ENCODE peak calls at places on chromosomes 1 and 21, in four cellular contexts. One of them, this sample, is unnamed.

GRCh38 chr21:32083175-32083574 is 195.7 kb downstream of the MIS18A start:
- DNase-seq in foreskin fibroblast: no peak
- DNase-seq in stromal cell of bone marrow: no peak
- DNase-seq in NCI-H345: peak
- DNase-seq in this sample: peak

GRCh38 chr1:146036990-146037646 is 15.6 kb upstream of the HJV start:
- DNase-seq in foreskin fibroblast: peak
- DNase-seq in stromal cell of bone marrow: peak
- DNase-seq in NCI-H345: peak
- DNase-seq in this sample: peak

GRCh38 chr1:67583462-67583950 is 101.5 kb upstream of the GADD45A start:
- DNase-seq in foreskin fibroblast: no peak
- DNase-seq in stromal cell of bone marrow: peak
- DNase-seq in NCI-H345: no peak
- DNase-seq in this sample: no peak

GRCh38 chr21:39456665-39457064 is 4.9 kb downstream of the SH3BGR start:
- DNase-seq in foreskin fibroblast: no peak
- DNase-seq in stromal cell of bone marrow: no peak
- DNase-seq in NCI-H345: no peak
- DNase-seq in this sample: no peak

GRCh38 chr1:38308780-38309179 is 262.2 kb upstream of the POU3F1 start:
- DNase-seq in foreskin fibroblast: no peak
- DNase-seq in stromal cell of bone marrow: no peak
- DNase-seq in NCI-H345: peak
- DNase-seq in this sample: no peak

GRCh38 chr1:74728736-74729135 is 4.1 kb downstream of the CRYZ start:
- DNase-seq in foreskin fibroblast: peak
- DNase-seq in stromal cell of bone marrow: no peak
- DNase-seq in NCI-H345: no peak
- DNase-seq in this sample: no peak

GRCh38 chr1:194300776-194301175 is 1114.4 kb upstream of the B3GALT2 start:
- DNase-seq in foreskin fibroblast: no peak
- DNase-seq in stromal cell of bone marrow: no peak
- DNase-seq in NCI-H345: no peak
- DNase-seq in this sample: no peak

GRCh38 chr1:233664254-233664653 is 50.3 kb downstream of the KCNK1 start:
- DNase-seq in foreskin fibroblast: no peak
- DNase-seq in stromal cell of bone marrow: no peak
- DNase-seq in NCI-H345: no peak
- DNase-seq in this sample: no peak

GRCh38 chr1:43251024-43251423 is 18.8 kb upstream of the TMEM125 start:
- DNase-seq in foreskin fibroblast: no peak
- DNase-seq in stromal cell of bone marrow: no peak
- DNase-seq in NCI-H345: no peak
- DNase-seq in this sample: no peak

GRCh38 chr1:174215766-174216165 is 56.4 kb downstream of the RABGAP1L start:
- DNase-seq in foreskin fibroblast: no peak
- DNase-seq in stromal cell of bone marrow: no peak
- DNase-seq in NCI-H345: no peak
- DNase-seq in this sample: no peak

GRCh38 chr21:46056450-46056903 is 41.4 kb upstream of the COL6A2 start:
- DNase-seq in foreskin fibroblast: peak
- DNase-seq in stromal cell of bone marrow: peak
- DNase-seq in NCI-H345: no peak
- DNase-seq in this sample: no peak

GRCh38 chr1:147800852-147801251 is 40.5 kb upstream of the GJA5 start:
- DNase-seq in foreskin fibroblast: no peak
- DNase-seq in stromal cell of bone marrow: no peak
- DNase-seq in NCI-H345: no peak
- DNase-seq in this sample: no peak

GRCh38 chr21:25039461-25040380 is 567.6 kb downstream of the MRPL39 start:
- DNase-seq in foreskin fibroblast: no peak
- DNase-seq in stromal cell of bone marrow: no peak
- DNase-seq in NCI-H345: peak
- DNase-seq in this sample: peak

GRCh38 chr1:103248417-103249102 is 140.2 kb upstream of the COL11A1 start:
- DNase-seq in foreskin fibroblast: no peak
- DNase-seq in stromal cell of bone marrow: no peak
- DNase-seq in NCI-H345: no peak
- DNase-seq in this sample: no peak

GRCh38 chr1:227844320-227845114 is 29.0 kb downstream of the PRSS38 start:
- DNase-seq in foreskin fibroblast: no peak
- DNase-seq in stromal cell of bone marrow: no peak
- DNase-seq in NCI-H345: no peak
- DNase-seq in this sample: no peak

GRCh38 chr1:153957744-153958110 is 685 bp downstream of the CRTC2 start:
- DNase-seq in foreskin fibroblast: no peak
- DNase-seq in stromal cell of bone marrow: no peak
- DNase-seq in NCI-H345: no peak
- DNase-seq in this sample: no peak

GRCh38 chr21:35506352-35506751 is 457.2 kb upstream of the RUNX1 start:
- DNase-seq in foreskin fibroblast: no peak
- DNase-seq in stromal cell of bone marrow: no peak
- DNase-seq in NCI-H345: no peak
- DNase-seq in this sample: no peak

GRCh38 chr1:208107415-208107814 is 136.8 kb downstream of the PLXNA2 start:
- DNase-seq in foreskin fibroblast: no peak
- DNase-seq in stromal cell of bone marrow: no peak
- DNase-seq in NCI-H345: no peak
- DNase-seq in this sample: no peak

GRCh38 chr1:227131193-227131592 is 187.1 kb downstream of the CDC42BPA start:
- DNase-seq in foreskin fibroblast: peak
- DNase-seq in stromal cell of bone marrow: peak
- DNase-seq in NCI-H345: no peak
- DNase-seq in this sample: no peak

GRCh38 chr1:26693557-26694184 is 2.1 kb upstream of the ARID1A start:
- DNase-seq in foreskin fibroblast: no peak
- DNase-seq in stromal cell of bone marrow: no peak
- DNase-seq in NCI-H345: peak
- DNase-seq in this sample: no peak